ENCODE peak calls at places on chromosome 5, in four cellular contexts. H is mammary epithelial cell, J is A549, M is BE2C. I is an unnamed sample.

GRCh38 chr5:40746703-40747102 is 9.1 kb downstream of the TTC33 start:
- DNase-seq in J (no peak), M (no peak), H (no peak), I (no peak)

GRCh38 chr5:167029488-167029887 is 1262.0 kb upstream of the WWC1 start:
- DNase-seq in H (no peak), J (no peak), M (no peak), I (no peak)

GRCh38 chr5:23303433-23303832 is 204.0 kb upstream of the PRDM9 start:
- DNase-seq in M (no peak), H (no peak), J (no peak), I (no peak)

GRCh38 chr5:139134906-139135305 is 63.3 kb downstream of the SIL1 start:
- DNase-seq in M (no peak), J (no peak), H (no peak), I (no peak)

GRCh38 chr5:125180222-125180621 is 433.8 kb upstream of the ZNF608 start:
- DNase-seq in J (no peak), M (no peak), H (no peak), I (no peak)

GRCh38 chr5:58773744-58774441 is 191.0 kb downstream of the RAB3C start:
- DNase-seq in M (peak; percentile 68), J (no peak), H (no peak), I (no peak)

GRCh38 chr5:56123531-56124243 is 109.4 kb downstream of the ANKRD55 start:
- DNase-seq in H (peak; percentile 78), J (peak; percentile 98), M (peak; percentile 49), I (peak; percentile 94)

GRCh38 chr5:103755974-103756373 is 193.4 kb upstream of the NUDT12 start:
- DNase-seq in J (no peak), M (no peak), H (no peak), I (no peak)

GRCh38 chr5:109921735-109922395 is 232.1 kb downstream of the MAN2A1 start:
- DNase-seq in J (no peak), M (peak; percentile 24), H (no peak), I (no peak)

GRCh38 chr5:118611332-118611945 is 376.9 kb downstream of the DTWD2 start:
- DNase-seq in M (peak; percentile 33), H (peak; percentile 25), J (peak; percentile 3), I (peak; percentile 81)

GRCh38 chr5:435961-436640 is 6.9 kb upstream of the EXOC3 start:
- DNase-seq in J (peak; percentile 66), M (no peak), H (no peak), I (peak; percentile 72)

GRCh38 chr5:111741270-111741669 is 15.7 kb downstream of the NREP start:
- DNase-seq in J (no peak), M (no peak), H (no peak), I (no peak)

DNA sequence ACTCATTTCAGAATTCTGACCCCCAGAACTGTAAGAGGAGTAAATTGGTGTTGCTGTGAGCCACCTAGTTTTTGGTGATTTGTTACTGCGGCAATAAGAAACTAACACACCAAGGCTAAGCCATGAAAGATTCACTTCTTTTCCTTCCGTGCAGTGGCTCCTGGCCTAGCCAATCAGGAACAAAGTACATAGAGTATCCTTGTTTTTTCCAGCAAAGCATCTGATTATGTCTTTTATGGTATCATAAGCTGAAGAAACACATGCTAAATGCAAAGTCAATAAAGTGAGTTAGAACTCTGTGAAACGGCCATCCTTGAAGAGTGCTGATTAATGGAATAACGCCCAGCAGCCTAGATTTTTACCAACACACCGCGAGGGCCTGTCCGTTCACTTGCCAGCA is 11.4 kb downstream of the RNF130 start:
- DNase-seq in H (no peak), M (no peak), J (no peak), I (no peak)
- H3K4me1 ChIP-seq in H (peaks cover 10% of the 10 kb centered on the region), M (no peaks in the 10 kb centered on the region), J (no peaks in the 10 kb centered on the region), I (peaks cover 16% of the 10 kb centered on the region)

DNA sequence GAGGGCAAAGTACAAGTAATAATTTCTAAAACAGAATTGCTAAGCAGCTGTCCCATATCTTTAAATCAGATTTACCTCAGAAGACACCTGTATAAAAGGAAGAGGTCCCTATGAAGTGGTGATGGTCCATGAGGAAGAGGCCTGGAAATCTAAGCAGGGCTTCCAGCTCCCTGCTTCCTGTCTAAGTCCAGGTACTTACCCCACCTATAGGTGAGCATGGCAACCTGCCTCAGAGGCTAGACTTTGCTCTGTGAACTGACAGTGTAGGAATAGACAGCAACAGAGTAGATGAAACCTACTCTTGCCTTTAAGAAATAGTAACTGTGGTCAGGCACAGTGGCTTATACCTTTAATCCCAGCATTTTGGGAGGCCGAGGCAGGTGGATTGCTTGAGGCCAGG is 55.8 kb upstream of the ARRDC3 start:
- DNase-seq in J (no peak), H (peak; percentile 3), M (no peak), I (peak; percentile 68)
- TF ChIP-seq CTCF in J (no peak), H (peak; percentile 26), M (no peak), I (peak; percentile 72)

GRCh38 chr5:181203093-181203711 is 1.8 kb downstream of the TRIM7 start:
- DNase-seq in M (no peak), J (no peak), H (no peak), I (no peak)
- H3K4me3 ChIP-seq in M (no peak overlapping the region), J (peak overlapping the region; percentile 84), H (peak overlapping the region; percentile 68), I (no peak overlapping the region)

DNA sequence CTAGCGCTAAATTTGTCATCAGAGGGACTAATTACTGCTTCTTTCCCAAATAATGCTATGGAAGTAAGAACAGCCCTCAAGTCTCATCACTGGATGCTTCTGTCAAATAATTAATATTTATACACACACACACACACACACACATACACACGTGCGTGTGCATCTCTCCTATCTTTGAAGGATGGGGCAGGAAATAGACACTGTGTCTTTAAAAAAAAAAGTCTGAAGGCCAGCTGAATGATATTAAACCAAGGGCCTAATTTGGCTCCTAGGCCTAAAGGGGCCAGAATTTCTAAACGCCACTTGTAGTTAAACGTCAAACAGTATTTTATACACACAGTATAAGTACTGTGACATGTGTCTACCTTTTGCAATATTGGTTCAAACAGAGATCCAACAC is 3.3 kb downstream of the SLF1 start:
- DNase-seq in H (no peak), M (no peak), J (no peak), I (no peak)
- H3K4me1 ChIP-seq in H (peaks cover 7% of the 10 kb centered on the region), M (no peaks in the 10 kb centered on the region), J (peaks cover 17% of the 10 kb centered on the region), I (no peaks in the 10 kb centered on the region)

GRCh38 chr5:80959138-80959537 is 1.0 kb upstream of the RASGRF2 start:
- DNase-seq in H (no peak), J (no peak), M (no peak), I (peak; percentile 66)

GRCh38 chr5:80962630-80963520 is 2.7 kb downstream of the RASGRF2 start:
- DNase-seq in H (no peak), J (no peak), M (no peak), I (no peak)

GRCh38 chr5:80959768-80960442 is at the start of gene RASGRF2:
- DNase-seq in J (no peak), H (no peak), M (peak; percentile 51), I (peak; percentile 88)

GRCh38 chr5:80961376-80962281 is 1.5 kb downstream of the RASGRF2 start:
- DNase-seq in J (no peak), M (no peak), H (no peak), I (no peak)

GRCh38 chr5:80960531-80961375 is 590 bp downstream of the RASGRF2 start:
- DNase-seq in M (peak; percentile 19), H (peak; percentile 31), J (peak; percentile 31), I (peak; percentile 78)
- TF ChIP-seq CTCF in M (no peak), H (no peak), J (peak; percentile 57), I (no peak)

I was measured in endodermal cell.